ENCODE peak calls at places on chromosome 9, in four cellular contexts. J, L, F and N are unnamed samples.
A peak's percentile ranks its signal among the peaks of the same experiment; 100 is the strongest.

GRCh38 chr9:21995652-21996275 is 1.2 kb downstream of the CDKN2B-AS1 start:
- DNase-seq in F (no peak), L (no peak), J (peak; percentile 50), N (peak; percentile 71)

GRCh38 chr9:99023831-99024230 is 80.1 kb downstream of the COL15A1 start:
- DNase-seq in J (no peak), F (peak; percentile 33), L (no peak), N (peak; percentile 54)

GRCh38 chr9:126500600-126501382 is 112.9 kb upstream of the LMX1B start:
- DNase-seq in J (peak; percentile 46), L (peak; percentile 76), F (peak; percentile 72), N (peak; percentile 66)

GRCh38 chr9:109414125-109414785 is 83.9 kb downstream of the PTPN3 start:
- DNase-seq in J (no peak), F (no peak), L (no peak), N (no peak)

GRCh38 chr9:113609562-113610318 is 146.2 kb downstream of the RGS3 start:
- DNase-seq in L (no peak), J (no peak), F (peak; percentile 80), N (peak; percentile 96)

GRCh38 chr9:34125681-34126206 is 754 bp downstream of the DCAF12 start:
- DNase-seq in J (peak; percentile 25), L (peak; percentile 53), F (no peak), N (peak; percentile 6)

GRCh38 chr9:2174321-2174720 is 159.2 kb downstream of the SMARCA2 start:
- DNase-seq in L (no peak), F (no peak), J (no peak), N (no peak)

GRCh38 chr9:93663877-93664548 is 87.6 kb downstream of the PHF2 start:
- DNase-seq in L (no peak), J (no peak), F (no peak), N (no peak)

GRCh38 chr9:127961613-127962150 is 19.1 kb downstream of the EEIG1 start:
- DNase-seq in J (no peak), L (no peak), F (peak; percentile 14), N (no peak)

GRCh38 chr9:115746496-115746895 is 407.1 kb upstream of the PAPPA start:
- DNase-seq in F (no peak), J (peak; percentile 43), L (no peak), N (peak; percentile 9)

GRCh38 chr9:6758418-6759113 is 793 bp downstream of the KDM4C start:
- DNase-seq in J (no peak), L (peak; percentile 50), F (peak; percentile 35), N (no peak)

GRCh38 chr9:88084816-88085215 is 53.5 kb downstream of the SPATA31C2 start:
- DNase-seq in L (no peak), J (no peak), F (no peak), N (peak; percentile 26)

GRCh38 chr9:136860933-136861873 is 4.9 kb downstream of the EDF1 start:
- DNase-seq in J (no peak), F (no peak), L (no peak), N (no peak)

GRCh38 chr9:136532799-136533774 is 12.8 kb downstream of the NOTCH1 start:
- DNase-seq in F (no peak), J (no peak), L (no peak), N (no peak)

GRCh38 chr9:35871514-35871913 is 1.3 kb upstream of the OR13J1 start:
- DNase-seq in L (no peak), F (no peak), J (no peak), N (no peak)

GRCh38 chr9:85940275-85940831 is 593 bp upstream of the NAA35 start:
- DNase-seq in F (no peak), L (peak; percentile 14), J (no peak), N (peak; percentile 5)

GRCh38 chr9:137365552-137366444 is 57.2 kb downstream of the EXD3 start:
- DNase-seq in J (no peak), L (no peak), F (peak; percentile 5), N (no peak)

GRCh38 chr9:137277329-137278041 is at the start of gene TOR4A:
- DNase-seq in F (peak; percentile 83), L (peak; percentile 89), J (peak; percentile 75), N (peak; percentile 94)

GRCh38 chr9:120353501-120353900 is 226.5 kb downstream of the CDK5RAP2 start:
- DNase-seq in L (no peak), F (no peak), J (peak; percentile 50), N (peak; percentile 45)

GRCh38 chr9:91032056-91032455 is 230.4 kb downstream of the SYK start:
- DNase-seq in J (no peak), L (no peak), F (no peak), N (peak; percentile 20)

GRCh38 chr9:104854613-104855012 is 73.3 kb downstream of the ABCA1 start:
- DNase-seq in J (no peak), F (no peak), L (no peak), N (no peak)

GRCh38 chr9:137816531-137817235 is 60.9 kb upstream of the CACNA1B start:
- DNase-seq in F (no peak), J (no peak), L (no peak), N (no peak)

GRCh38 chr9:105673850-105674387 is 11.7 kb downstream of the TAL2 start:
- DNase-seq in F (no peak), J (no peak), L (no peak), N (no peak)

GRCh38 chr9:19331877-19332276 is 48.2 kb downstream of the RPS6 start:
- DNase-seq in F (no peak), J (no peak), L (no peak), N (no peak)

GRCh38 chr9:72949918-72950325 is 2.9 kb downstream of the ALDH1A1 start:
- DNase-seq in J (no peak), L (no peak), F (no peak), N (no peak)

GRCh38 chr9:81772144-81772543 is 82.8 kb upstream of the TLE1 start:
- DNase-seq in F (no peak), L (no peak), J (peak; percentile 51), N (peak; percentile 13)

DNA sequence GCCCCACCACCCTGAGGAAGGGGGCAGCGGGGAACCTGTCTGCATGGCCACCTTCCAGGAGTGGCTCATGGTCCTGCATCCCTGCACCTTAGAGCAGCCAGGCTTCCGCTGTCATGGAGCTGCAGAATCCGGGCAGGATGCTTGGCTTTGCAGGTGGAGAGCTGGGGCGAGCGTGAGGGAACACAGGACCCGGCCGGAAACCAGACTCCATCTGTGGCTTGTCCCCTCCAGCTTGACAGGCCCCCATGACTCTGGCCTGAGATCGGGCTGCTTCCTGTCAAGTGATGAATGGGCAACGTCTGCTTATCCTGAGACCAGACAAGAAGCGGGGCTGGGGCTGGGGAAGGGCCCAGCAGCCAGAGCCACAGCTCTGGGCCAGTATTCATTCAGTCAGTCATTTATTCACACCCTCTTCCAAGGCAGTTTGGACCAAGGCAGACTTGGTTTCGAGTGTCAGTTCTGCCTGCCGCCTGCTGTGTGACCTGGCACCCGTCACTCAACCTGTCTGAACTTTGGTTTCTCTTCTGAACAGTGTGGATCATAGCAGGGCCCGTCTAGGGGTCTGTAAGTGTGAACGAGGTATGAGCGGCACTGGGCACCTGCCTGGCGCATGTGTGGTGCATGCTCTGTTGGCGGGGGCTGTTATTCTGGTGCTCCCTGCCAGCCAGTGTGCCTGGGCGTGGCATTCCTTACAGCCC is 37.5 kb downstream of the NEK6 start:
- DNase-seq in F (no peak), J (peak; percentile 53), L (no peak), N (peak; percentile 63)
- H3K4me3 ChIP-seq in F (no peak overlapping the region), J (no peak overlapping the region), L (no peak overlapping the region), N (no peak overlapping the region)

GRCh38 chr9:133568186-133568585 is 33.7 kb downstream of the ADAMTSL2 start:
- DNase-seq in F (no peak), L (no peak), J (no peak), N (no peak)
- TF ChIP-seq CTCF in F (no peak), L (no peak), J (no peak), N (no peak)

GRCh38 chr9:121650220-121651013 is 1.0 kb upstream of the DAB2IP start:
- DNase-seq in L (no peak), J (peak; percentile 38), F (peak; percentile 78), N (no peak)
- H3K4me3 ChIP-seq in L (peak overlapping the region; percentile 88), J (no peak overlapping the region), F (no peak overlapping the region), N (no peak overlapping the region)

GRCh38 chr9:131422241-131422792 is 28.4 kb downstream of the PRRC2B start:
- DNase-seq in F (no peak), L (no peak), J (no peak), N (no peak)
- TF ChIP-seq CTCF in F (no peak), L (peak; percentile 21), J (no peak), N (peak; percentile 1)

GRCh38 chr9:129835128-129835859 is at the start of the genes C9orf78 and USP20:
- DNase-seq in L (peak; percentile 91), J (peak; percentile 71), F (peak; percentile 94), N (peak; percentile 93)

GRCh38 chr9:129836342-129837007 is 1.2 kb downstream of the USP20 start:
- DNase-seq in L (peak; percentile 14), F (no peak), J (no peak), N (no peak)

GRCh38 chr9:129832957-129833356 is 2.1 kb downstream of the C9orf78 start:
- DNase-seq in J (no peak), F (no peak), L (no peak), N (no peak)

GRCh38 chr9:129834489-129835127 is 467 bp downstream of the C9orf78 start:
- DNase-seq in F (no peak), L (peak; percentile 20), J (no peak), N (no peak)

GRCh38 chr9:129835860-129836223 is 584 bp downstream of the USP20 start:
- DNase-seq in J (peak; percentile 25), F (no peak), L (peak; percentile 17), N (no peak)
- H3K4me3 ChIP-seq in J (peak overlapping the region; percentile 91), F (peak overlapping the region; percentile 94), L (peak overlapping the region; percentile 96), N (peak overlapping the region; percentile 97)